ENCODE peak calls at places on chromosomes 4 and X, in four cellular contexts. X is HCT116, G is SK-N-SH, B is IMR-90. V is an unnamed sample.

GRCh38 chrX:13167444-13168207 is 123.2 kb upstream of the FAM9C start:
- DNase-seq in X (no peak), G (peak; percentile 20), B (peak; percentile 22), V (no peak)

GRCh38 chrX:153398275-153398960 is 2.7 kb downstream of the PNMA6E start:
- DNase-seq in X (no peak), G (no peak), B (no peak), V (no peak)

GRCh38 chr4:99117876-99118693 is 26.0 kb downstream of the ADH4 start:
- DNase-seq in X (no peak), G (peak; percentile 23), B (peak; percentile 35), V (no peak)

GRCh38 chr4:20252656-20253271 is 1.1 kb downstream of the SLIT2 start:
- DNase-seq in X (no peak), G (peak; percentile 55), B (peak; percentile 39), V (no peak)

GRCh38 chr4:8113611-8114343 is 44.8 kb downstream of the ABLIM2 start:
- DNase-seq in X (no peak), G (no peak), B (no peak), V (peak; percentile 38)

GRCh38 chrX:100928660-100929613 is at the start of gene XKRX:
- DNase-seq in X (peak; percentile 35), G (peak; percentile 53), B (no peak), V (peak; percentile 80)

GRCh38 chr4:55183926-55184599 is 58.7 kb upstream of the KDR start:
- DNase-seq in X (peak; percentile 87), G (no peak), B (peak; percentile 97), V (no peak)

GRCh38 chr4:79662651-79663050 is 254.6 kb upstream of the GK2 start:
- DNase-seq in X (no peak), G (no peak), B (no peak), V (no peak)

GRCh38 chr4:173181769-173182374 is 13.3 kb downstream of the GALNT7 start:
- DNase-seq in X (peak; percentile 75), G (no peak), B (peak; percentile 80), V (no peak)

GRCh38 chr4:165765053-165765452 is 108.0 kb upstream of the TLL1 start:
- DNase-seq in X (no peak), G (no peak), B (no peak), V (no peak)

GRCh38 chr4:724131-724530 is 18.5 kb downstream of the PCGF3 start:
- DNase-seq in X (no peak), G (no peak), B (no peak), V (peak; percentile 76)

GRCh38 chr4:135777386-135777785 is 1575.8 kb upstream of the PABPC4L start:
- DNase-seq in X (no peak), G (no peak), B (no peak), V (no peak)

GRCh38 chr4:125316781-125317525 is 2.2 kb downstream of the FAT4 start:
- DNase-seq in X (no peak), G (peak; percentile 66), B (peak; percentile 35), V (peak; percentile 18)

GRCh38 chr4:13920111-13920875 is 292.8 kb upstream of the BOD1L1 start:
- DNase-seq in X (no peak), G (no peak), B (peak; percentile 81), V (no peak)

GRCh38 chrX:130121505-130121800 is 11.2 kb upstream of the ELF4 start:
- DNase-seq in X (no peak), G (no peak), B (no peak), V (no peak)
- H3K27me3 ChIP-seq in X (no peaks in the 10 kb centered on the region), G (no peaks in the 10 kb centered on the region), B (no peaks in the 10 kb centered on the region), V (no peaks in the 10 kb centered on the region)

GRCh38 chr4:72666910-72667309 is 97.9 kb upstream of the ADAMTS3 start:
- DNase-seq in X (no peak), G (no peak), B (no peak), V (no peak)

GRCh38 chr4:72670521-72670920 is 101.5 kb upstream of the ADAMTS3 start:
- DNase-seq in X (no peak), G (no peak), B (no peak), V (no peak)

GRCh38 chr4:72665376-72665978 is 96.5 kb upstream of the ADAMTS3 start:
- DNase-seq in X (no peak), G (no peak), B (no peak), V (no peak)
- TF ChIP-seq CTCF in X (no peak), G (no peak), B (no peak), V (no peak)

GRCh38 chrX:145865082-145865481 is 47.5 kb downstream of the SLITRK2 start:
- DNase-seq in X (no peak), G (no peak), B (no peak), V (no peak)
- H3K27me3 ChIP-seq in X (no peaks in the 10 kb centered on the region), G (no peaks in the 10 kb centered on the region), B (no peaks in the 10 kb centered on the region), V (no peaks in the 10 kb centered on the region)

GRCh38 chr4:40547446-40548132 is 82.1 kb downstream of the RBM47 start:
- DNase-seq in X (no peak), G (no peak), B (no peak), V (no peak)

GRCh38 chr4:40548256-40548655 is 81.4 kb downstream of the RBM47 start:
- DNase-seq in X (no peak), G (no peak), B (peak; percentile 45), V (no peak)

GRCh38 chr4:40552536-40552935 is 77.1 kb downstream of the RBM47 start:
- DNase-seq in X (no peak), G (no peak), B (no peak), V (peak; percentile 32)

GRCh38 chr4:40553995-40554394 is 75.7 kb downstream of the RBM47 start:
- DNase-seq in X (no peak), G (no peak), B (no peak), V (no peak)

DNA sequence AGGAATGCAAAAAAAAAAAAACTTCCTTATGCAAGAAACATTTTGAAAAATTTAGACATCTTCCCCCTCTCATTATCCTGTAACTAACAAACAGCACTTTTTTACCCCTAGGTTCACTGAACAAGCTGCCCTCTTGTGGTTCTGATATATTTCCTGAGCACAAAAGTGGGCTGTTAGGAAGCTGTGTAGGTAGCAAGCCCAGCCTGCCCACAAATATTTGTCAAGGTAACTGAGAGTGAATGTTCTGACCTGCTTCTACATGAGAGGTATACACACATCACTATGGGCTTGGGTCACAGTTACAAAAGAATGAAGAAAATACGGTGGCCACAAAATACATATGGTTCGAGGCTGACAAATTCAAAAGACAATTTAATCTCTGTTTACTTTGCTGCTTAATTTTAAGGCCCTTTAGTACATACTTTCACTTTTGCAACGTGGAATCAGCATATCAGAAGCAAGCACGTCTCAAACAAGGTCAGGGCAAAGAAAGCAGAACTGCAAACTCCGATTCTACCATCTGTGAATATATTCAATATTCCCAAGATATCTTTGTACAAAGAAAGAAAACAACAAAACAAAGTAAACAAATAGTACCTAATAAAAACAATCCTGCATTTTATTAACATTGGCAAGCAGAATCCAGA is 78.6 kb downstream of the RBM47 start:
- DNase-seq in X (peak; percentile 38), G (no peak), B (peak; percentile 52), V (peak; percentile 38)
- TF ChIP-seq CTCF in X (peak; percentile 36), G (peak; percentile 57), B (peak; percentile 36), V (peak; percentile 15)

DNA sequence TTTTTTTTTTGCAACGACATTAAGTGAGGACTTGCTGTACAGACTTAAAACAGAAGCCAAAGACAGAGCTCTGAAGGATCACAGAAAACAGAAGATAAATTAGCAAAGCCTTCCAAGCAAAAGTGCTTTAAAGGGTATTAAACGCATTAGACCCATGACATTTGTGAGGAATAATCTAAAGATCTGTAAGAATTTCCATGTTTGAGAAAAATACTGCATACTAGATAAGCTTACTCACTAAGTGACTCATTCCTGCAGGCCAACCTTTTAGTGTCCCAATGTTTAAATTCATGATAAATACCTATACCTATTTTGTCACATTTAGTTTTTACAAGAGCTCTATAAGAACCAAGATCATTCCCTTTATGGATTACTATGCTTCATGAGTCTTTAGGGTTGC is 27.3 kb downstream of the SMARCA1 start:
- DNase-seq in X (no peak), G (no peak), B (peak; percentile 48), V (no peak)
- H3K27me3 ChIP-seq in X (no peaks in the 10 kb centered on the region), G (peaks cover 4% of the 10 kb centered on the region), B (peaks cover 2% of the 10 kb centered on the region), V (no peaks in the 10 kb centered on the region)

GRCh38 chr4:84966382-84967291 is at the start of gene WDFY3:
- DNase-seq in X (peak; percentile 71), G (peak; percentile 88), B (peak; percentile 89), V (peak; percentile 86)
- TF ChIP-seq CTCF in X (no peak), G (no peak), B (peak; percentile 10), V (no peak)

GRCh38 chr4:84456157-84456556 is 42.9 kb downstream of the NKX6-1 start:
- DNase-seq in X (no peak), G (no peak), B (no peak), V (no peak)
- H3K27me3 ChIP-seq in X (no peaks in the 10 kb centered on the region), G (no peaks in the 10 kb centered on the region), B (no peaks in the 10 kb centered on the region), V (no peaks in the 10 kb centered on the region)

GRCh38 chrX:110992611-110993010 is 103.4 kb upstream of the PAK3 start:
- DNase-seq in X (no peak), G (peak; percentile 24), B (peak; percentile 13), V (peak; percentile 19)
- TF ChIP-seq CTCF in X (no peak), G (peak; percentile 64), B (peak; percentile 44), V (peak; percentile 41)

GRCh38 chr4:139968831-139969230 is 185.2 kb downstream of the MAML3 start:
- DNase-seq in X (no peak), G (no peak), B (no peak), V (no peak)
- H3K27me3 ChIP-seq in X (no peaks in the 10 kb centered on the region), G (no peaks in the 10 kb centered on the region), B (no peaks in the 10 kb centered on the region), V (no peaks in the 10 kb centered on the region)

DNA sequence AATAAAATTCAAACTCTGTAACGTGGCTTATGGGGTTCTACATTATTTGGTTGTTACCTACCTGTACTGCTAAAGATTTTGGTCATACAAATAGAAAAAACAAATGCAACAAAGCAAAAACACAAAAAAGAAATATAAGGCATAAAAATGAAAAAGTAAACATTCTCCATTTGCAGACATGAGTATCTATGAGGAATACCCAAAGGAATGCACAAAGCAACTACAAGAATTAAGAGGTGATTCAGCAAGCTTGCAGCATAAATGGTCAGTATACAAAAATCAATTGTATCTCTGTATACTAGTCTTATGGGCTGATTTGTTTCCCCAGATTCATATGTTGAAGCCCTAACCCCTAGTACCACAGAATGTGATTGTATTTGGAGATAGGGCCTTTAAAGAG is 3.6 kb upstream of the PDE5A start:
- DNase-seq in X (no peak), G (no peak), B (peak; percentile 85), V (no peak)
- TF ChIP-seq CTCF in X (no peak), G (no peak), B (no peak), V (no peak)

V was measured in colonic mucosa.